ENCODE peak calls at places on chromosomes 11 and 22, in six cellular contexts. One of them, this sample, is unnamed.

GRCh38 chr11:105179542-105180278 is 40.1 kb upstream of the CARD18 start:
- DNase-seq in ovary: no peak
- DNase-seq in Caco-2: no peak
- DNase-seq in cardiac fibroblast: no peak
- DNase-seq in keratinocyte: no peak
- DNase-seq in NB4: no peak
- DNase-seq in this sample: no peak

GRCh38 chr11:12532580-12532979 is 141.6 kb upstream of the TEAD1 start:
- DNase-seq in ovary: no peak
- DNase-seq in keratinocyte: no peak
- DNase-seq in cardiac fibroblast: no peak
- DNase-seq in Caco-2: no peak
- DNase-seq in NB4: no peak
- DNase-seq in this sample: no peak

GRCh38 chr22:43042101-43042780 is 27.3 kb upstream of the PACSIN2 start:
- DNase-seq in Caco-2: no peak
- DNase-seq in NB4: no peak
- DNase-seq in ovary: no peak
- DNase-seq in cardiac fibroblast: no peak
- DNase-seq in keratinocyte: no peak
- DNase-seq in this sample: no peak

GRCh38 chr11:127270848-127271247 is 270.3 kb upstream of the KIRREL3 start:
- DNase-seq in keratinocyte: no peak
- DNase-seq in NB4: no peak
- DNase-seq in cardiac fibroblast: no peak
- DNase-seq in Caco-2: no peak
- DNase-seq in ovary: no peak
- DNase-seq in this sample: no peak

GRCh38 chr22:17120281-17120680 is 879 bp downstream of the TMEM121B start:
- DNase-seq in cardiac fibroblast: peak
- DNase-seq in keratinocyte: no peak
- DNase-seq in NB4: peak
- DNase-seq in ovary: peak
- DNase-seq in Caco-2: peak
- DNase-seq in this sample: no peak

GRCh38 chr11:126702987-126703386 is 297.6 kb downstream of the KIRREL3 start:
- DNase-seq in cardiac fibroblast: no peak
- DNase-seq in NB4: no peak
- DNase-seq in Caco-2: no peak
- DNase-seq in ovary: no peak
- DNase-seq in keratinocyte: no peak
- DNase-seq in this sample: no peak

GRCh38 chr22:49368976-49369725 is 458.5 kb downstream of the BRD1 start:
- DNase-seq in cardiac fibroblast: no peak
- DNase-seq in NB4: peak
- DNase-seq in Caco-2: peak
- DNase-seq in ovary: no peak
- DNase-seq in keratinocyte: no peak
- DNase-seq in this sample: peak

GRCh38 chr22:40462195-40462988 is 92.0 kb downstream of the SGSM3 start:
- DNase-seq in cardiac fibroblast: no peak
- DNase-seq in NB4: peak
- DNase-seq in ovary: no peak
- DNase-seq in Caco-2: no peak
- DNase-seq in keratinocyte: no peak
- DNase-seq in this sample: no peak

GRCh38 chr11:75365711-75366181 is 14.3 kb upstream of the ARRB1 start:
- DNase-seq in Caco-2: no peak
- DNase-seq in NB4: no peak
- DNase-seq in cardiac fibroblast: peak
- DNase-seq in ovary: no peak
- DNase-seq in keratinocyte: no peak
- DNase-seq in this sample: no peak
- H3K4me3 ChIP-seq in Caco-2: no peak
- H3K4me3 ChIP-seq in NB4: no peak
- H3K4me3 ChIP-seq in cardiac fibroblast: no peak
- H3K4me3 ChIP-seq in ovary: no peak
- H3K4me3 ChIP-seq in keratinocyte: no peak
- H3K4me3 ChIP-seq in this sample: no peak

GRCh38 chr11:9606799-9607510 is 33.5 kb downstream of the WEE1 start:
- DNase-seq in cardiac fibroblast: no peak
- DNase-seq in ovary: no peak
- DNase-seq in keratinocyte: no peak
- DNase-seq in Caco-2: peak
- DNase-seq in NB4: no peak
- DNase-seq in this sample: no peak
- TF ChIP-seq CTCF in cardiac fibroblast: no peak
- TF ChIP-seq CTCF in ovary: no peak
- TF ChIP-seq CTCF in keratinocyte: no peak
- TF ChIP-seq CTCF in Caco-2: peak
- TF ChIP-seq CTCF in NB4: no peak
- TF ChIP-seq CTCF in this sample: no peak

GRCh38 chr22:41782751-41783150 is 17.7 kb upstream of the CCDC134 start:
- DNase-seq in Caco-2: no peak
- DNase-seq in keratinocyte: no peak
- DNase-seq in cardiac fibroblast: no peak
- DNase-seq in ovary: no peak
- DNase-seq in NB4: no peak
- DNase-seq in this sample: no peak
- H3K4me3 ChIP-seq in Caco-2: no peak
- H3K4me3 ChIP-seq in keratinocyte: no peak
- H3K4me3 ChIP-seq in cardiac fibroblast: no peak
- H3K4me3 ChIP-seq in ovary: no peak
- H3K4me3 ChIP-seq in NB4: no peak
- H3K4me3 ChIP-seq in this sample: no peak

GRCh38 chr11:65858354-65859133 is 564 bp upstream of the CFL1 start:
- DNase-seq in NB4: no peak
- DNase-seq in ovary: no peak
- DNase-seq in Caco-2: no peak
- DNase-seq in cardiac fibroblast: no peak
- DNase-seq in keratinocyte: no peak
- DNase-seq in this sample: no peak

GRCh38 chr11:65857500-65858353 is at the start of gene CFL1:
- DNase-seq in NB4: peak
- DNase-seq in ovary: peak
- DNase-seq in cardiac fibroblast: peak
- DNase-seq in keratinocyte: peak
- DNase-seq in Caco-2: peak
- DNase-seq in this sample: peak

GRCh38 chr11:65859812-65860277 is 388 bp upstream of the MUS81 start:
- DNase-seq in keratinocyte: no peak
- DNase-seq in ovary: no peak
- DNase-seq in NB4: no peak
- DNase-seq in Caco-2: no peak
- DNase-seq in cardiac fibroblast: no peak
- DNase-seq in this sample: no peak

GRCh38 chr11:65860278-65861164 is at the start of gene MUS81:
- DNase-seq in Caco-2: peak
- DNase-seq in NB4: peak
- DNase-seq in keratinocyte: peak
- DNase-seq in ovary: peak
- DNase-seq in cardiac fibroblast: peak
- DNase-seq in this sample: peak

GRCh38 chr11:65859134-65859811 is 960 bp upstream of the MUS81 start:
- DNase-seq in keratinocyte: peak
- DNase-seq in ovary: peak
- DNase-seq in Caco-2: peak
- DNase-seq in NB4: peak
- DNase-seq in cardiac fibroblast: peak
- DNase-seq in this sample: peak
- TF ChIP-seq CTCF in keratinocyte: no peak
- TF ChIP-seq CTCF in ovary: peak
- TF ChIP-seq CTCF in Caco-2: no peak
- TF ChIP-seq CTCF in NB4: no peak
- TF ChIP-seq CTCF in cardiac fibroblast: peak
- TF ChIP-seq CTCF in this sample: no peak

GRCh38 chr22:39242809-39243442 is 1.9 kb downstream of the PDGFB start:
- DNase-seq in ovary: no peak
- DNase-seq in cardiac fibroblast: peak
- DNase-seq in Caco-2: peak
- DNase-seq in NB4: no peak
- DNase-seq in keratinocyte: no peak
- DNase-seq in this sample: no peak
- H3K4me3 ChIP-seq in ovary: peak
- H3K4me3 ChIP-seq in cardiac fibroblast: peak
- H3K4me3 ChIP-seq in Caco-2: peak
- H3K4me3 ChIP-seq in NB4: no peak
- H3K4me3 ChIP-seq in keratinocyte: peak
- H3K4me3 ChIP-seq in this sample: peak

GRCh38 chr22:19931514-19931913 is 10.1 kb upstream of the COMT start:
- DNase-seq in NB4: no peak
- DNase-seq in Caco-2: no peak
- DNase-seq in cardiac fibroblast: no peak
- DNase-seq in keratinocyte: no peak
- DNase-seq in ovary: no peak
- DNase-seq in this sample: no peak

GRCh38 chr22:19927696-19928095 is 13.9 kb upstream of the COMT start:
- DNase-seq in Caco-2: no peak
- DNase-seq in ovary: no peak
- DNase-seq in cardiac fibroblast: no peak
- DNase-seq in keratinocyte: no peak
- DNase-seq in NB4: no peak
- DNase-seq in this sample: no peak

GRCh38 chr22:19929586-19930302 is 11.8 kb upstream of the COMT start:
- DNase-seq in ovary: no peak
- DNase-seq in Caco-2: no peak
- DNase-seq in cardiac fibroblast: no peak
- DNase-seq in keratinocyte: no peak
- DNase-seq in NB4: no peak
- DNase-seq in this sample: no peak

GRCh38 chr22:19930537-19931486 is 10.8 kb upstream of the COMT start:
- DNase-seq in NB4: no peak
- DNase-seq in cardiac fibroblast: no peak
- DNase-seq in Caco-2: no peak
- DNase-seq in keratinocyte: no peak
- DNase-seq in ovary: no peak
- DNase-seq in this sample: peak

GRCh38 chr22:19928207-19928606 is 13.4 kb upstream of the COMT start:
- DNase-seq in cardiac fibroblast: no peak
- DNase-seq in keratinocyte: no peak
- DNase-seq in NB4: no peak
- DNase-seq in ovary: no peak
- DNase-seq in Caco-2: no peak
- DNase-seq in this sample: no peak
- TF ChIP-seq CTCF in cardiac fibroblast: no peak
- TF ChIP-seq CTCF in keratinocyte: no peak
- TF ChIP-seq CTCF in NB4: no peak
- TF ChIP-seq CTCF in ovary: no peak
- TF ChIP-seq CTCF in Caco-2: no peak
- TF ChIP-seq CTCF in this sample: no peak

GRCh38 chr11:63761173-63761572 is 7.4 kb downstream of the ZFTA start:
- DNase-seq in Caco-2: no peak
- DNase-seq in keratinocyte: no peak
- DNase-seq in cardiac fibroblast: no peak
- DNase-seq in ovary: no peak
- DNase-seq in NB4: no peak
- DNase-seq in this sample: no peak

GRCh38 chr11:63761870-63762661 is 6.5 kb downstream of the ZFTA start:
- DNase-seq in keratinocyte: no peak
- DNase-seq in Caco-2: no peak
- DNase-seq in NB4: peak
- DNase-seq in ovary: peak
- DNase-seq in cardiac fibroblast: no peak
- DNase-seq in this sample: peak

GRCh38 chr11:63764201-63764711 is 4.3 kb downstream of the ZFTA start:
- DNase-seq in NB4: no peak
- DNase-seq in ovary: no peak
- DNase-seq in cardiac fibroblast: no peak
- DNase-seq in keratinocyte: no peak
- DNase-seq in Caco-2: no peak
- DNase-seq in this sample: peak

GRCh38 chr11:63763506-63764200 is 4.9 kb downstream of the ZFTA start:
- DNase-seq in NB4: no peak
- DNase-seq in Caco-2: no peak
- DNase-seq in ovary: peak
- DNase-seq in keratinocyte: no peak
- DNase-seq in cardiac fibroblast: no peak
- DNase-seq in this sample: peak

GRCh38 chr11:63762662-63763505 is 5.7 kb downstream of the ZFTA start:
- DNase-seq in keratinocyte: no peak
- DNase-seq in cardiac fibroblast: peak
- DNase-seq in ovary: peak
- DNase-seq in NB4: no peak
- DNase-seq in Caco-2: no peak
- DNase-seq in this sample: peak
- H3K4me3 ChIP-seq in keratinocyte: no peak
- H3K4me3 ChIP-seq in cardiac fibroblast: peak
- H3K4me3 ChIP-seq in ovary: peak
- H3K4me3 ChIP-seq in NB4: no peak
- H3K4me3 ChIP-seq in Caco-2: no peak
- H3K4me3 ChIP-seq in this sample: peak

GRCh38 chr11:46277623-46278386 is at the start of gene CREB3L1:
- DNase-seq in keratinocyte: no peak
- DNase-seq in Caco-2: peak
- DNase-seq in ovary: peak
- DNase-seq in cardiac fibroblast: no peak
- DNase-seq in NB4: peak
- DNase-seq in this sample: no peak

GRCh38 chr11:46275964-46276641 is 1.4 kb upstream of the CREB3L1 start:
- DNase-seq in ovary: peak
- DNase-seq in NB4: no peak
- DNase-seq in keratinocyte: no peak
- DNase-seq in cardiac fibroblast: no peak
- DNase-seq in Caco-2: peak
- DNase-seq in this sample: no peak

GRCh38 chr11:46277313-46277622 is 194 bp upstream of the CREB3L1 start:
- DNase-seq in Caco-2: no peak
- DNase-seq in cardiac fibroblast: peak
- DNase-seq in NB4: no peak
- DNase-seq in ovary: peak
- DNase-seq in keratinocyte: no peak
- DNase-seq in this sample: no peak

GRCh38 chr11:46279393-46280099 is 2.1 kb downstream of the CREB3L1 start:
- DNase-seq in Caco-2: no peak
- DNase-seq in ovary: peak
- DNase-seq in keratinocyte: no peak
- DNase-seq in cardiac fibroblast: peak
- DNase-seq in NB4: no peak
- DNase-seq in this sample: peak

DNA sequence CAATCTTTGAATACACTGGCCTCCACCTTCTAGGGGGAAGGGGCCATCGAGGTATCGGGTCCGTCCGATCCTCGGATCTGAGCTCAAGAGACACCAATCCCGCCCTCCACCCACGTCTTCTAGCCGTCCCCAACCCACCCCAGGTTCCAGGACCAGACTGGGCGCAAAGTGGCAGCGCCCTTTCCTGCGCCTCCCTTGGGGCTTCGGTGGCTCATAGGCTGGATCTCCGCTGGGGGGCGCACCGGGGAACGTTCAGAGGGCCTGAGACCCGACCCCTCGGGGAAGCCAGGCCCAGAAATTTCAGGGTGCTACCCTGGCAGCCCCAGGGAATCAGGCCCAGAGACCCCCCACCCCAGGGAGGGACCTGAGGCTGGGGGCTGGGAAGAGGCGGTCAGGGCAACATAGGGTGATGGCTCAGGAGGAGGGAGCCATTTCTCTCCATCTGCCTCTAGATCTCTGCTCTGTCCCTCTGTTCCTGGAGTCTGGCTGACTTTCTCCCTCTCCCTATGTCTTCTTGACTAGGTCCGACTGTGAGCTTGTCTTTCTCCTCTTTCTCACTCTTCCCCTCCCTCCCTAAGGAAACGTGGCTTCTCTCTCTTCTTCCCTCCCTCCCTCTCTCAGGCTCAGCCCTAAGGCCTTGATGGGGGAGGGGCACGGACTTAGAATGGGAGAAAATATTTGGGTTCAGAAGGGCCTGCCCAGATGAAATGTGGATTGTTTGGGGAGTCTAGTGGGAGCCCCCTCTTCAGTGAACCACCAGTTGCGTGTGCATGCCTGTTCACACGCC is 1.1 kb downstream of the CREB3L1 start:
- DNase-seq in NB4: peak
- DNase-seq in Caco-2: peak
- DNase-seq in keratinocyte: no peak
- DNase-seq in cardiac fibroblast: peak
- DNase-seq in ovary: peak
- DNase-seq in this sample: no peak
- TF ChIP-seq CTCF in NB4: peak
- TF ChIP-seq CTCF in Caco-2: peak
- TF ChIP-seq CTCF in keratinocyte: no peak
- TF ChIP-seq CTCF in cardiac fibroblast: peak
- TF ChIP-seq CTCF in ovary: peak
- TF ChIP-seq CTCF in this sample: peak

This sample was measured in dorsolateral prefrontal cortex.